ENCODE peak calls at places on chromosomes 12 and 14, in four cellular contexts. P is pancreas, W is stomach, M is MCF 10A. U is an unnamed sample.

GRCh38 chr12:114381177-114381576 is 24.8 kb downstream of the TBX5 start:
- DNase-seq in P (no peak), W (no peak), M (no peak), U (no peak)

GRCh38 chr14:55638665-55639064 is 58.7 kb downstream of the KTN1 start:
- DNase-seq in P (no peak), W (no peak), M (no peak), U (no peak)

GRCh38 chr12:121175383-121176119 is 34.4 kb upstream of the P2RX4 start:
- DNase-seq in P (peak; percentile 26), W (no peak), M (no peak), U (no peak)

GRCh38 chr12:111636209-111636928 is 37.3 kb upstream of the ATXN2 start:
- DNase-seq in P (peak; percentile 20), W (peak; percentile 28), M (no peak), U (peak; percentile 84)

GRCh38 chr12:46073321-46073720 is 82.9 kb upstream of the SCAF11 start:
- DNase-seq in P (no peak), W (no peak), M (no peak), U (no peak)

GRCh38 chr14:58636129-58636528 is 1.6 kb upstream of the DACT1 start:
- DNase-seq in P (no peak), W (no peak), M (no peak), U (no peak)

GRCh38 chr12:43637116-43637515 is 85.1 kb upstream of the ADAMTS20 start:
- DNase-seq in P (no peak), W (no peak), M (no peak), U (no peak)

GRCh38 chr12:12839886-12840285 is 26.7 kb downstream of the DDX47 start:
- DNase-seq in P (no peak), W (peak; percentile 47), M (peak; percentile 92), U (no peak)

GRCh38 chr12:80053048-80053790 is 46.1 kb upstream of the OTOGL start:
- DNase-seq in P (peak; percentile 19), W (peak; percentile 40), M (peak; percentile 54), U (no peak)

GRCh38 chr12:106819991-106820390 is 45.5 kb downstream of the RIC8B start:
- DNase-seq in P (no peak), W (no peak), M (no peak), U (no peak)

GRCh38 chr12:12734054-12734453 is 16.9 kb downstream of the CDKN1B start:
- DNase-seq in P (no peak), W (no peak), M (peak; percentile 18), U (no peak)

GRCh38 chr12:15787801-15788200 is 1.4 kb downstream of the EPS8 start:
- DNase-seq in P (no peak), W (no peak), M (peak; percentile 20), U (no peak)

GRCh38 chr12:15794196-15794595 is 5.0 kb upstream of the EPS8 start:
- DNase-seq in P (no peak), W (no peak), M (no peak), U (no peak)

GRCh38 chr12:15788266-15789214 is 648 bp downstream of the EPS8 start:
- DNase-seq in P (peak; percentile 51), W (peak; percentile 60), M (peak; percentile 76), U (peak; percentile 85)

GRCh38 chr12:15794836-15795235 is 5.6 kb upstream of the EPS8 start:
- DNase-seq in P (no peak), W (no peak), M (no peak), U (no peak)

DNA sequence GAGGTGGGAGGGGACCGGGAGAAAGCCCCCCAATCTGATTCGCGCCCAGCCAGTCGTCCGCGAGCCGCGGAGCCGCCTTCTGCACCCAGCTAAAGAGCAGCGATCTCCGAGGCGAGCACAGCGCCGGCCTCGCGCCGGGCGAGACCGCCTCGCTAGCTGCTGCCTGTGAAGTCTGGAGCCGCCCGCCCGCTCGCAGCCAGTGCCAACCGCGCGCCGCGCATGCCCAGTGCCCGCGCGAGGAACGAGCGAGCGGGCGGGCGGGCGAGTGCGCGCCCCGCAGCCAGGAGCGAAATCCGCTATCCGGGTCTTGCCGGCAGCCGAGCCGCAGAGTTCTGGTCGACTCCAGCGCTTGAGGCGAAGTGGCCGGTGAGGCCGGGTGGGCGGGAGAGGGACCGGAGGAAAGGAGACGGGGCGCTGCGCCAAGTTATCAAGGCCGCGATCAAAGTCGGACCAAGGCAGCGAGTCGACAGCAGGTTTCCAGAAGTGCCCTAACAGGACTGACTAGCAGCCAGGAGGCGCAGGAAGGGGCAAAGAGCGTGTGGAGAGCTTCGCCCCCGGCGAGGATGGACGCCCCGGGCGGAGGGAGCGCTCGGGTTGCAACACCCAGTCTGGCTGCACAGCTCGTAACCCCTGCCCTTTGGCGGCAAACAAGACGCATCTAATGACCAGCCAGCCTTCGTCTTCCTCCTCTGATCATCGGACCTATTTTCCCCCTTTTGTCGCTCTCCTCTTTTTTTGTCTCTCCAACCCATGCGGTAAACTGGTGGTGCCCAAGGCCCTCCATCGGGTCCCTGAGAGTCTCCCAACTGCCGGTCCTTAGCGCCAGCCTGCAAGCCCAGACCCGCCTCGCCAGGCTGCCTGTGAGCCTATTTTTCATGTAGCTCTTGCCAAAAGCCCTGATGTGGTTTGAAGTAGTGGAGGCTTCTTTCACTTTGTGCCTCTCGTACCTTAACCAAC is at the start of gene EPS8:
- DNase-seq in P (peak; percentile 92), W (peak; percentile 93), M (peak; percentile 88), U (peak; percentile 99)
- TF ChIP-seq CTCF in P (no peak), W (no peak), M (no peak), U (peak; percentile 28)

GRCh38 chr14:99734406-99735051 is 50.4 kb downstream of the CYP46A1 start:
- DNase-seq in P (peak; percentile 22), W (peak; percentile 69), M (no peak), U (no peak)
- TF ChIP-seq CTCF in P (no peak), W (no peak), M (no peak), U (no peak)

GRCh38 chr12:32261638-32262037 is 137.7 kb upstream of the FGD4 start:
- DNase-seq in P (no peak), W (no peak), M (no peak), U (no peak)
- TF ChIP-seq CTCF in P (no peak), W (no peak), M (no peak), U (no peak)

GRCh38 chr14:73232984-73233383 is 4.3 kb upstream of the PAPLN start:
- DNase-seq in P (no peak), W (no peak), M (no peak), U (no peak)

GRCh38 chr14:73234029-73234428 is 3.3 kb upstream of the PAPLN start:
- DNase-seq in P (no peak), W (no peak), M (no peak), U (no peak)

GRCh38 chr14:73233564-73233963 is 3.7 kb upstream of the PAPLN start:
- DNase-seq in P (no peak), W (no peak), M (no peak), U (no peak)

GRCh38 chr14:73230051-73230450 is 7.3 kb upstream of the PAPLN start:
- DNase-seq in P (no peak), W (no peak), M (no peak), U (no peak)

GRCh38 chr14:73231874-73232851 is 5.1 kb upstream of the PAPLN start:
- DNase-seq in P (no peak), W (no peak), M (no peak), U (no peak)
- TF ChIP-seq CTCF in P (no peak), W (no peak), M (no peak), U (peak; percentile 30)

GRCh38 chr12:131894313-131894860 is at the start of gene ULK1:
- DNase-seq in P (peak; percentile 91), W (peak; percentile 97), M (peak; percentile 86), U (peak; percentile 98)
- TF ChIP-seq CTCF in P (no peak), W (no peak), M (no peak), U (no peak)

DNA sequence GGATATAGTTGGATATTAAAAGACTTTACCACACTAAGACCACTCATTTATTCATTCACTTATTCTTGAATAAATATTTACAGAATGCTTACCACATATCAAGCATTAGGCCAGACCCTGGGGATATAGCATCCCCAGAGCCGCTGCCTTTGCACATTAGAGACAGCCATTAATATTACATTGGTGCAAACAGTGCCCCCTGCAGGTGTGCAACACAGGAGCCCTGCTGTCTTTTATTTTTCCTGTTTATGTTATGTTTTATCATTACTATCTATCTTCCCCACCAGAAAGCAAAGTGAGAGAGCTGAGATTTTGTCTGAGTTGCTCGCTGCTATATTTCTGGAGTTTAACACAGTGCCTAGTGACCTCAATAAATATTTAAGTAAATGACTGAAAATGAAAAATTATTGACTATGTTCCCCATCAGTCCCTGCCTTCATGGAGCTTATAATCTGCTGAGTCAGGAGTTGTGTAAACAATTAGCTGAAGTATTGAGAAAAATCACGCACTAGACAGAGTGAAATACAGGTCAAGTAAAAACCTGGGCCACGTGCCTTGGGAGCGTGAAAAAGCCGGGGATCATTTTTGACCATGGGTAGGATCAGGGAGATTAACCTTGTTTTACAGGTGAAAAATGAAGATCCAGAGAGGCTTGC is 301.6 kb downstream of the PCNX1 start:
- DNase-seq in P (no peak), W (no peak), M (no peak), U (no peak)
- TF ChIP-seq CTCF in P (no peak), W (no peak), M (peak; percentile 23), U (no peak)

DNA sequence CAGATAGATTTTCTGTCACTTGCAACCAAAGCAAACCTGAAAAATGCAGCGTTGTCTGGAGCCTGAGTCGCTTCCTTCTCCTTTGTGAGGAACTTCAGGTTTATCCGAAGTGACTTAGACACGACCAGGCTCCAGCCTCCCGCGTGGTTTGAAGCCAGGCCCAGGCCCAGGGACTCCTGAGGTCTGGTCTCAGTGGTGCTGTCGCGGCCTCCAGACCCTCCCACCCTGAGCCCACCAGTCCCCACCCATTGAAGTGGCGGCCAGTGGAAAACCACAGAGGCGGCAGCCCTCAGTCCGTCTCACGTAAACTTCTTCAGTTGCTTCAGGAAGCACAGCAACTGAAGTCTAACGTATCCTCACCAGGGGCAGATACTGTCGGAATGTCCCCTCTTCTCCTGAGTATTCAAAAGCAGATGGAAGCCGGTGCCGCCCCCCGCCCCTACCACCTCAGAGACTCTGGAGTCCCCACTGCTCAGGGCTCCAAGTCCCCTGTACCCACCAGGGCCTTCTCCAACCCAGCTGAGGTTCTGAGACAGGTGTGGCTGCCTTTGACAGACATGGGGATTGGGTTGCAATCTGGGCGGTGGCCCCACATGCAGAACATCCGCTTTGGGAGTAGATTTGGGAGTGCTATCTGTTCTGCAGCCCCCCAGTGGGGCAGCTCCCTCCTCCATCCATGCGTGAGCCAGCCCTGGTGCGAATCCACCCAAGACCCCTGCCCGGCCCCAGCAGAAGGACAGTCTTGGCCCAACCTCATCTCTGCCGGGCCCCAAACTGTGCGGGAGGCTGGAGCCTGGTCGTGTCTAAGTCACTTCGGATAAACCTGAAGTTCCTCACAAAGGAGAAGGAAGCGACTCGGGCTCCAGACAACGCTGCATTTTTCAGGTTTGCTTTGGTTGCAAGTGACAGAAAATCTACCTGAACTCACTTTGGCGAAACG is 26.6 kb upstream of the GALNT9 start:
- DNase-seq in P (no peak), W (no peak), M (no peak), U (no peak)
- TF ChIP-seq CTCF in P (no peak), W (no peak), M (no peak), U (no peak)

GRCh38 chr12:115630133-115630532 is 647.4 kb downstream of the MED13L start:
- DNase-seq in P (no peak), W (no peak), M (no peak), U (no peak)

GRCh38 chr12:115636546-115636945 is 640.9 kb downstream of the MED13L start:
- DNase-seq in P (no peak), W (no peak), M (no peak), U (no peak)

DNA sequence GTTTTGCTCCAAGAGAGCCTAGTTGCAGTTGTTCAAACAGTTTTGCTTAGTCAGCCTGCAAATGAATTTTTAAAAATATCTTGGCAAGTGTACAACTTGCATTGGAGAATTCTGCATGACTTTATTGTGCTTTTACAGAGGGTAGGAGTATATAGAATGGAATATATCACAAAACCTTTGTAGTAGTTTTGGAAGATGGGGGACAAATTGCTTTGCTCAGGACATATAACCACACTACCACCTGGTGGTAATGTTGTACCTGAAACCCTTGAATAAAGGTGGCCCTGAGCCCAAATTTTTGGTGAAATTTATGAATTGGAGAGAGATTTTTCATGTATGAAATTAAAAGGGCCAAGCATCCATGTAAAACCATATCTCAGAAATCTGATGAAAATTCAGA is 645.2 kb downstream of the MED13L start:
- DNase-seq in P (no peak), W (no peak), M (peak; percentile 38), U (no peak)
- TF ChIP-seq CTCF in P (peak; percentile 9), W (no peak), M (peak; percentile 46), U (peak; percentile 31)

U was measured in osteocyte.